ENCODE peak calls at places on chromosomes 6 and 20, in six cellular contexts. S is NCI-H2171; T is AG04450; L is activated naive CD8-positive, alpha-beta T cell treated with anti-CD3 and anti-CD28 coated beads, Interleukin-2, amount 50 U/mL, for 24 hours; N is AG20443; G is neural crest cell. U is an unnamed sample.

GRCh38 chr20:17898548-17898994 is 70.0 kb downstream of the SNX5 start:
- DNase-seq in S (no peak), L (peak), T (peak), N (peak), G (peak), U (no peak)

GRCh38 chr20:35845561-35845960 is 73.7 kb downstream of the PHF20 start:
- DNase-seq in G (no peak), T (no peak), S (no peak), N (no peak), L (no peak), U (no peak)

GRCh38 chr6:157030756-157031155 is 253.6 kb downstream of the ARID1B start:
- DNase-seq in L (no peak), T (no peak), G (no peak), S (no peak), N (no peak), U (no peak)

GRCh38 chr20:56574531-56575142 is 41.6 kb downstream of the FAM209B start:
- DNase-seq in S (no peak), N (no peak), G (no peak), T (no peak), L (no peak), U (no peak)

GRCh38 chr6:85669735-85670194 is 27.1 kb upstream of the SYNCRIP start:
- DNase-seq in N (no peak), S (no peak), L (peak), T (no peak), G (no peak), U (no peak)

GRCh38 chr20:47661714-47662113 is 123.6 kb downstream of the SULF2 start:
- DNase-seq in T (no peak), N (no peak), S (no peak), L (no peak), G (no peak), U (no peak)

GRCh38 chr20:1937316-1937976 is 42.2 kb downstream of the SIRPA start:
- DNase-seq in S (no peak), T (no peak), N (no peak), G (no peak), L (no peak), U (no peak)

GRCh38 chr6:99712560-99712959 is 105.9 kb downstream of the PRDM13 start:
- DNase-seq in G (no peak), N (no peak), S (no peak), L (no peak), T (no peak), U (no peak)

GRCh38 chr20:41339957-41340326 is 679 bp upstream of the LPIN3 start:
- DNase-seq in N (peak), G (peak), T (no peak), S (peak), L (peak), U (peak)

GRCh38 chr20:49510562-49511117 is 28.2 kb upstream of the KCNB1 start:
- DNase-seq in T (peak), L (no peak), S (no peak), N (peak), G (no peak), U (no peak)

GRCh38 chr6:106300944-106301343 is 24.6 kb downstream of the ATG5 start:
- DNase-seq in N (peak), S (no peak), T (peak), G (no peak), L (no peak), U (no peak)

GRCh38 chr20:53023717-53024116 is 51.6 kb downstream of the TSHZ2 start:
- DNase-seq in L (no peak), N (peak), S (no peak), T (no peak), G (no peak), U (peak)

GRCh38 chr20:43954704-43955243 is 40.1 kb downstream of the TOX2 start:
- DNase-seq in S (no peak), G (no peak), T (no peak), L (peak), N (no peak), U (no peak)

GRCh38 chr6:170262481-170263088 is 28.3 kb downstream of the DLL1 start:
- DNase-seq in L (no peak), S (no peak), T (no peak), G (no peak), N (no peak), U (no peak)

GRCh38 chr20:35327074-35327976 is 35.1 kb upstream of the FAM83C start:
- DNase-seq in T (no peak), S (no peak), N (no peak), G (no peak), L (no peak), U (no peak)

GRCh38 chr6:25340854-25341552 is 61.8 kb downstream of the CARMIL1 start:
- DNase-seq in N (no peak), S (no peak), G (no peak), L (no peak), T (no peak), U (no peak)

GRCh38 chr6:164243012-164243610 is 828.6 kb downstream of the QKI start:
- DNase-seq in S (no peak), L (no peak), T (no peak), N (no peak), G (no peak), U (no peak)

GRCh38 chr20:48102821-48103635 is 317.7 kb upstream of the SULF2 start:
- DNase-seq in L (no peak), S (peak), G (no peak), T (no peak), N (peak), U (no peak)

GRCh38 chr6:40960784-40961430 is 78.1 kb downstream of the UNC5CL start:
- DNase-seq in G (no peak), S (no peak), N (no peak), L (no peak), T (no peak), U (peak)

GRCh38 chr6:107736713-107737396 is 87.3 kb downstream of the SCML4 start:
- DNase-seq in S (no peak), T (no peak), N (no peak), L (no peak), G (no peak), U (no peak)